ENCODE peak calls at places on chromosomes 1 and 21, in six cellular contexts. N, A, V, R, U and B are unnamed samples. For H3K4me1 and H3K9me3, the result is how much of the 10 kb centered on the place peaks cover.

GRCh38 chr1:223837206-223837605 is 8.5 kb downstream of the TP53BP2 start:
- DNase-seq in R (no peak), V (no peak), A (no peak), N (no peak), U (no peak), B (no peak)

GRCh38 chr1:8544644-8545043 is 226.7 kb downstream of the SLC45A1 start:
- DNase-seq in A (no peak), R (no peak), U (no peak), N (no peak), V (no peak), B (no peak)

GRCh38 chr1:157045251-157046218 is at the start of gene ARHGEF11:
- DNase-seq in N (peak), U (peak), V (peak), A (peak), R (peak), B (peak)

GRCh38 chr21:34074283-34075098 is 1.1 kb downstream of the MRPS6 start:
- DNase-seq in R (no peak), V (peak), U (no peak), N (peak), A (no peak), B (peak)

GRCh38 chr21:14842641-14843040 is 222.2 kb downstream of the NRIP1 start:
- DNase-seq in R (no peak), A (peak), V (no peak), N (no peak), U (no peak), B (no peak)

GRCh38 chr1:152107984-152108898 is 7.0 kb downstream of the TCHH start:
- DNase-seq in V (peak), N (no peak), A (peak), U (peak), R (no peak), B (no peak)

GRCh38 chr1:163072658-163073057 is 3.5 kb downstream of the RGS4 start:
- DNase-seq in A (peak), R (no peak), V (no peak), U (no peak), N (no peak), B (no peak)

GRCh38 chr1:35281565-35281964 is 13.1 kb downstream of the ZMYM4 start:
- DNase-seq in U (no peak), A (no peak), R (no peak), V (no peak), N (no peak), B (no peak)

GRCh38 chr1:44327679-44328491 is 27.2 kb downstream of the ERI3 start:
- DNase-seq in N (peak), R (peak), U (peak), A (peak), V (peak), B (peak)

GRCh38 chr1:99181892-99182291 is 82.4 kb upstream of the PLPPR4 start:
- DNase-seq in N (no peak), R (no peak), A (peak), V (no peak), U (no peak), B (no peak)

GRCh38 chr1:50251592-50252165 is 143.0 kb downstream of the ELAVL4 start:
- DNase-seq in N (no peak), V (peak), R (no peak), U (peak), A (no peak), B (no peak)

GRCh38 chr1:228508253-228508652 is 21.1 kb downstream of the RNF187 start:
- DNase-seq in R (no peak), U (no peak), A (no peak), N (no peak), V (no peak), B (no peak)

GRCh38 chr1:111904478-111905218 is 84.8 kb downstream of the KCND3 start:
- DNase-seq in R (no peak), A (peak), N (no peak), V (peak), U (peak), B (peak)

GRCh38 chr1:229248821-229249817 is 21.8 kb upstream of the RAB4A start:
- DNase-seq in V (peak), U (no peak), N (no peak), A (no peak), R (no peak), B (no peak)

GRCh38 chr1:223358826-223359225 is 5.2 kb downstream of the SUSD4 start:
- DNase-seq in V (peak), N (no peak), R (no peak), A (peak), U (no peak), B (no peak)

GRCh38 chr1:170214117-170214979 is 68.6 kb downstream of the NTMT2 start:
- DNase-seq in R (no peak), A (peak), U (no peak), N (no peak), V (no peak), B (no peak)

GRCh38 chr1:230541306-230541705 is 101.0 kb upstream of the COG2 start:
- DNase-seq in R (no peak), V (no peak), U (no peak), N (no peak), A (peak), B (no peak)

GRCh38 chr21:16040601-16041000 is 310.8 kb downstream of the USP25 start:
- DNase-seq in R (no peak), A (peak), N (no peak), V (no peak), U (no peak), B (no peak)

GRCh38 chr1:21539933-21540332 is 30.7 kb downstream of the ALPL start:
- DNase-seq in N (peak), A (peak), U (peak), R (no peak), V (peak), B (no peak)

GRCh38 chr21:43921979-43922945 is 57.2 kb downstream of the AGPAT3 start:
- DNase-seq in U (no peak), A (peak), V (peak), R (peak), N (no peak), B (no peak)

GRCh38 chr1:184164529-184164928 is 113.0 kb downstream of the TSEN15 start:
- DNase-seq in N (no peak), A (no peak), U (no peak), V (no peak), R (no peak), B (no peak)

GRCh38 chr1:39926343-39926769 is 24.6 kb upstream of the MYCL start:
- DNase-seq in V (peak), U (no peak), N (no peak), R (no peak), A (peak), B (peak)

GRCh38 chr1:201006450-201006849 is 17.1 kb downstream of the KIF21B start:
- DNase-seq in R (no peak), V (no peak), A (no peak), U (no peak), N (no peak), B (no peak)

GRCh38 chr1:201007481-201007880 is 16.0 kb downstream of the KIF21B start:
- DNase-seq in A (no peak), V (no peak), N (no peak), R (peak), U (no peak), B (no peak)

GRCh38 chr1:201009967-201010645 is 13.4 kb downstream of the KIF21B start:
- DNase-seq in V (peak), A (no peak), U (peak), R (peak), N (no peak), B (no peak)

GRCh38 chr1:201011616-201012015 is 11.9 kb downstream of the KIF21B start:
- DNase-seq in U (no peak), V (no peak), A (no peak), R (no peak), N (no peak), B (no peak)

GRCh38 chr1:201008666-201009360 is 14.7 kb downstream of the KIF21B start:
- DNase-seq in V (no peak), U (no peak), N (no peak), R (peak), A (no peak), B (no peak)
- H3K27ac ChIP-seq in V (no peak), U (no peak), N (no peak), R (no peak), A (no peak), B (no peak)

GRCh38 chr1:920008-920407 is 3.7 kb upstream of the SAMD11 start:
- DNase-seq in A (no peak), N (no peak), V (no peak), R (peak), U (no peak), B (no peak)
- H3K4me1 ChIP-seq in A (under half), N (under half), V (under half), R (under half), U (under half), B (under half)

GRCh38 chr1:5705751-5706150 is 286.5 kb downstream of the NPHP4 start:
- DNase-seq in N (no peak), V (no peak), A (no peak), U (no peak), R (no peak), B (no peak)

GRCh38 chr1:5706239-5706638 is 286.0 kb downstream of the NPHP4 start:
- DNase-seq in N (no peak), U (no peak), R (no peak), A (no peak), V (no peak), B (no peak)

GRCh38 chr1:5704785-5705514 is 287.3 kb downstream of the NPHP4 start:
- DNase-seq in U (no peak), V (peak), A (no peak), R (no peak), N (no peak), B (no peak)

DNA sequence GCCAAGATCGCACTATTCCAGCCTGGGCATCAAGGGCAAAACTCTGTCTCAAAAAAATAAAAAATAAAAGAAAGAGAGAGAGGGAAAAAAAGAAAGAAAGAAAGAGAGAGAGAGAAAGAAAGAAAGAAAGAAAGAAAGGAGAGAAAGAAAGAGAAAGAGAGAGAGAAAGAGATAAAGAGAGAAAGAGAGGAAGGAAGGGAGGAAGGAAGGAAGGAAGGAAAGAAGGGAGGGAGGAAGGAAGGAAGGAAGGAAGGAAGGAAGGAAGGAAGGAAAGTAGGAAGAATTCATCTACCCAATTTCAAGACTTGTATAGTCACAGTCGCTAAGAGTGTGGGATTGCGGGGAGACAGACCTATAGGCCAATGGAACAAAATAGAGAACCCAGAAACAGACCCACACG is 290.6 kb downstream of the NPHP4 start:
- DNase-seq in U (no peak), V (no peak), N (no peak), A (no peak), R (no peak), B (no peak)
- H3K9me3 ChIP-seq in U (under half), V (under half), N (under half), A (under half), R (under half), B (under half)

DNA sequence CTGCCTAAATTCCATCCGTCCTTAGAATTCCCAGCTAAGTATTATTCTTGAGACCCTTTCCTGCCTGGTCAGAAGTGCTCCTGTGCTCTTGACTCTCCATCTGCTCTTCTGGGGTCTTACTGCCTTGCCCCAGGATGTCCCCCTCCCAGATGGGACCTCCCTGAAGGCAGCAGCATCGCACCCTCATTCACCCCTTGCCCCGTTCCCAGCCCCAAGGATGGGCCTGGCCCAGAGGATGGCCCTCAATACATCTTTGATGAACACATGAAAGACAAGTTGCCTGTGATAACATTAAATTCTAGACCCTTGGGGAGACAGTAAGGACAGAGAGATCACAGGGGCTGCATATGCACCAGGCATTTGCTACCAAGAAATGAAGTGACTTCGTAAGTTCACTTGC is 167.2 kb downstream of the TRABD2B start:
- DNase-seq in A (no peak), V (no peak), U (no peak), R (peak), N (no peak), B (no peak)
- H3K27ac ChIP-seq in A (no peak), V (no peak), U (no peak), R (no peak), N (no peak), B (no peak)